ENCODE peak calls at places on chromosomes 7 and 10, in seven cellular contexts. O, I, X, F, U, S and J are unnamed samples.

GRCh38 chr10:60208676-60209269 is 180.9 kb downstream of the ANK3 start:
- DNase-seq in X (no peak), O (no peak), F (peak), S (peak), I (peak), U (no peak), J (no peak)

GRCh38 chr7:39357648-39358047 is 208.6 kb upstream of the YAE1 start:
- DNase-seq in U (no peak), S (no peak), I (no peak), O (no peak), F (no peak), X (no peak), J (no peak)

GRCh38 chr7:55477781-55478374 is 94.4 kb downstream of the VOPP1 start:
- DNase-seq in I (peak), F (no peak), X (peak), S (peak), O (peak), U (no peak), J (no peak)

GRCh38 chr10:13885238-13885990 is 298.6 kb downstream of the PRPF18 start:
- DNase-seq in U (no peak), S (no peak), I (no peak), O (no peak), X (no peak), F (no peak), J (no peak)

GRCh38 chr10:23217471-23217870 is 25.4 kb downstream of the PTF1A start:
- DNase-seq in S (no peak), O (no peak), I (no peak), U (no peak), X (no peak), F (no peak), J (no peak)

GRCh38 chr10:121854809-121855445 is 72.9 kb downstream of the ATE1 start:
- DNase-seq in F (no peak), U (no peak), I (no peak), X (no peak), S (no peak), O (no peak), J (no peak)

GRCh38 chr7:80609732-80610131 is 28.7 kb upstream of the CD36 start:
- DNase-seq in I (no peak), O (no peak), S (no peak), F (no peak), U (no peak), X (no peak), J (no peak)

GRCh38 chr7:142880886-142881505 is 4.5 kb downstream of the TRPV6 start:
- DNase-seq in U (no peak), S (peak), X (peak), F (peak), O (peak), I (peak), J (no peak)

GRCh38 chr10:132415956-132416355 is 19.0 kb downstream of the PWWP2B start:
- DNase-seq in F (no peak), X (no peak), U (no peak), O (no peak), S (no peak), I (no peak), J (no peak)

GRCh38 chr7:21142081-21142480 is 285.8 kb upstream of the SP4 start:
- DNase-seq in I (no peak), F (no peak), U (no peak), O (no peak), X (no peak), S (no peak), J (no peak)

GRCh38 chr10:90885176-90885575 is 13.4 kb downstream of the RPP30 start:
- DNase-seq in S (peak), X (no peak), O (peak), I (peak), F (no peak), U (no peak), J (no peak)

GRCh38 chr7:70886547-70886946 is 245.4 kb upstream of the GALNT17 start:
- DNase-seq in U (no peak), I (no peak), F (no peak), S (no peak), O (no peak), X (no peak), J (no peak)

GRCh38 chr10:69879628-69880257 is 78.0 kb downstream of the COL13A1 start:
- DNase-seq in O (no peak), I (no peak), X (no peak), U (no peak), F (no peak), S (no peak), J (no peak)

GRCh38 chr10:128047337-128047736 is 78.9 kb downstream of the MKI67 start:
- DNase-seq in I (no peak), O (peak), U (peak), X (peak), S (no peak), F (no peak), J (no peak)

GRCh38 chr10:128816726-128817125 is 650.3 kb upstream of the MGMT start:
- DNase-seq in O (no peak), X (no peak), F (no peak), S (no peak), U (no peak), I (no peak), J (no peak)

GRCh38 chr7:122965306-122965705 is 30.2 kb downstream of the TAS2R16 start:
- DNase-seq in U (no peak), I (no peak), S (no peak), X (no peak), O (no peak), F (no peak), J (no peak)

GRCh38 chr10:34641147-34641912 is 173.8 kb downstream of the PARD3 start:
- DNase-seq in O (no peak), X (no peak), U (no peak), S (no peak), F (no peak), I (no peak), J (no peak)

GRCh38 chr7:29639887-29640600 is 76.4 kb downstream of the PRR15 start:
- DNase-seq in U (no peak), F (no peak), O (no peak), X (no peak), I (no peak), S (no peak), J (no peak)

GRCh38 chr7:28041508-28042314 is 138.9 kb downstream of the JAZF1 start:
- DNase-seq in F (no peak), U (no peak), I (peak), X (no peak), S (peak), O (peak), J (no peak)

GRCh38 chr10:132511092-132511491 is 26.5 kb upstream of the INPP5A start:
- DNase-seq in F (no peak), O (no peak), S (no peak), X (no peak), I (no peak), U (peak), J (no peak)

GRCh38 chr7:138449580-138449979 is 10.5 kb upstream of the TRIM24 start:
- DNase-seq in S (no peak), U (no peak), X (no peak), O (no peak), F (no peak), I (no peak), J (no peak)

GRCh38 chr7:99224263-99224947 is 16.5 kb upstream of the KPNA7 start:
- DNase-seq in U (peak), S (peak), O (peak), F (peak), X (peak), I (peak), J (no peak)

GRCh38 chr10:117226813-117227451 is 14.0 kb upstream of the SLC18A2 start:
- DNase-seq in S (peak), X (no peak), I (no peak), O (peak), U (no peak), F (no peak), J (no peak)

GRCh38 chr7:158078161-158078910 is 509.3 kb downstream of the PTPRN2 start:
- DNase-seq in F (no peak), S (no peak), U (no peak), X (peak), I (no peak), O (no peak), J (no peak)

GRCh38 chr10:11087372-11087771 is 69.7 kb downstream of the CELF2 start:
- DNase-seq in X (no peak), F (no peak), I (no peak), S (no peak), O (no peak), U (no peak), J (no peak)

GRCh38 chr10:69875856-69876255 is 74.2 kb downstream of the COL13A1 start:
- DNase-seq in U (no peak), F (no peak), S (no peak), X (no peak), I (no peak), O (no peak), J (no peak)

GRCh38 chr10:88170628-88171027 is 307.2 kb downstream of the PTEN start:
- DNase-seq in F (no peak), X (no peak), U (no peak), I (no peak), O (no peak), S (no peak), J (no peak)

GRCh38 chr10:132395704-132396494 is 1.1 kb upstream of the PWWP2B start:
- DNase-seq in X (peak), S (peak), U (peak), F (no peak), O (no peak), I (peak), J (no peak)

GRCh38 chr7:138006106-138006505 is 4.2 kb upstream of the CREB3L2 start:
- DNase-seq in S (peak), U (no peak), I (no peak), F (no peak), O (no peak), X (no peak), J (no peak)

GRCh38 chr7:23490357-23491131 is 20.3 kb upstream of the IGF2BP3 start:
- DNase-seq in X (no peak), U (peak), O (no peak), I (peak), F (no peak), S (peak), J (no peak)

GRCh38 chr7:20651960-20652544 is 36.6 kb downstream of the ABCB5 start:
- DNase-seq in X (no peak), F (no peak), U (no peak), S (peak), O (peak), I (peak), J (no peak)

DNA sequence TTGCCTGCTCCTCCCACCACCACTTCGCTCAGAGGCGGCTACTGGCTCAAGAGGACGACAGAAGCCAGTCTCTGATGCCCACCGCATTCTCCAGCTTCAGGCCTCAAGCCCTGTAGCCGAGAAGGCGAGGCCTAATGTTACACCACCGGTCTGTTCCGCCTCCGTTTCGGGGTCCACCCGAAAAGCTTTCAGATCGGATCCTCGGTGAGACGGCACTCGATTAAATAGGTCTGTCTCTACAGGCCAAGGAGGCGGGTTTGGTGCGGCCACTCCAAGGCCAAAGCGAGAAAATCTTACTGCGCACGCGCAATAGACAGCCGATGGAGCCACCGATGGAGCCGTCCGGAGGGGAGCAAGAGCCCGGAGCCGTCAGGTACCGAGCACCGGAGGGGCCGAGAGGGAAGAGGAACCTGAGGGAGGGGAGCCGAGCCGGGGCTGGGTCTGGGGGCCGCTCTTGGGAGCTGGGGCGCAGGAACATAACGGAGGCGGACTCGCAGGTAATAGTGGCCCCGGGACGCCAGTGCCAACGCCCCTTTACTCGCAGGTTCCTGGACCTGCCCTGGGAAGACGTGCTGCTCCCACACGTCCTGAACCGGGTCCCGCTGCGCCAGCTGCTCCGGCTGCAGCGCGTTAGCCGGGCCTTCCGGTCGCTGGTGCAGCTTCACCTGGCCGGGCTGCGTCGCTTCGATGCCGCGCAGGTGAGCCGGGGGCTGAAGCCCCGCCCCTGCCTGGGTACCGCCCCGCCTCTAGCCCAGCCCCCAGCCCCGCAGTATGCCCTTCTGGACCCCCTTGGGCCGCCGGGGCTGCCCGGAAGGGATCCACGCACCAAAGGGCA is at the start of gene FBXL15:
- DNase-seq in F (peak), S (peak), O (peak), I (peak), X (peak), U (peak), J (peak)
- TF ChIP-seq CTCF in F (no peak), S (no peak), O (no peak), I (no peak), X (no peak), U (no peak), J (no peak)

GRCh38 chr7:114409750-114410149 is 4.9 kb upstream of the FOXP2 start:
- DNase-seq in S (peak), O (peak), I (peak), X (no peak), F (no peak), U (no peak), J (no peak)

GRCh38 chr7:114402866-114403635 is 11.6 kb upstream of the FOXP2 start:
- DNase-seq in I (no peak), U (no peak), X (no peak), S (no peak), F (no peak), O (no peak), J (no peak)

GRCh38 chr7:114405427-114405826 is 9.2 kb upstream of the FOXP2 start:
- DNase-seq in O (no peak), I (peak), F (no peak), U (no peak), X (no peak), S (no peak), J (no peak)
- TF ChIP-seq CTCF in O (peak), I (peak), F (peak), U (peak), X (no peak), S (peak), J (peak)

GRCh38 chr7:15889501-15889900 is 203.0 kb upstream of the MEOX2 start:
- DNase-seq in U (no peak), I (peak), S (peak), O (peak), F (no peak), X (no peak), J (no peak)
- TF ChIP-seq CTCF in U (peak), I (peak), S (peak), O (peak), F (no peak), X (no peak), J (no peak)

DNA sequence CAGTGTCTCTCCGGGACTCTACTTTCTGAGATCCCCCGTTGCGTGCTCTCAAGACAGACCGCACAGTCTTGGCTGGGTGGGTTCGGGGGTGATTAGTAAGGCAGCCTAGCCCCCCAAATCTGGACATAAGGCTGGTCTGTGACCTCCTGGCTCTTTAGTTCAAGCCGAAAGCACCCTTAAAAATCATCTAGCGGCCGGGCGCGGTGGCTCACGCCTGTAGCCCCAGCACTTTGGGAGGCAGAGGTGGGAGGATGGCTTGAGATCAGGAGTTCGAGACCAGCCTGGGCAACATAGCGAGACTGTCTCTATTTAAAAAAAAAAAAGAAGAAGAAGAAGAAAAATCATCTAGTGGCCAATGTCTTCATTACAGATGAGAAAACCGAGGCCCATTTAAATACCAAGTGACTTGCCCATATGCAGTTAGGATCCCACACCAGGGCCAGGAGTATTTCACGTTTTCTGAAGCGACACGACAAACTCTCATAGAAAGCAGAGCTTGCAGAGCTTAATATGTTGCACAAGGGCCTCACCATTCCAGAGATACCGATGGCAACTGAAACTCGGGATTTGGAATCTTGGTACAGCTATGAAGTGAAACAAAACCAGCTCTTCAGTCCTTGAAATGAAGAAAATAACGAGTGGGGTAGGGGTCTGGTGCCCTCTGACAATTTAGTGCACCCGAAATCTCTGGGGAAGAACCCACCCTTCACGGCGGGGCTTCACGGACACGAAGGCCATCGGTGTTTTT is 696 bp upstream of the HILPDA start:
- DNase-seq in U (no peak), O (peak), F (no peak), S (peak), X (no peak), I (peak), J (no peak)
- TF ChIP-seq CTCF in U (peak), O (peak), F (no peak), S (peak), X (no peak), I (no peak), J (no peak)

GRCh38 chr7:128162666-128163065 is 78.4 kb upstream of the LEP start:
- DNase-seq in O (no peak), I (no peak), X (no peak), S (no peak), U (no peak), F (no peak), J (no peak)

GRCh38 chr7:128165927-128166420 is 75.1 kb upstream of the LEP start:
- DNase-seq in I (no peak), F (no peak), X (no peak), O (no peak), U (no peak), S (no peak), J (no peak)

GRCh38 chr7:128163473-128163872 is 77.6 kb upstream of the LEP start:
- DNase-seq in U (no peak), S (no peak), X (no peak), I (no peak), F (no peak), O (no peak), J (no peak)

GRCh38 chr7:128164955-128165670 is 76.0 kb upstream of the LEP start:
- DNase-seq in X (no peak), F (no peak), S (no peak), O (no peak), I (no peak), U (no peak), J (no peak)

DNA sequence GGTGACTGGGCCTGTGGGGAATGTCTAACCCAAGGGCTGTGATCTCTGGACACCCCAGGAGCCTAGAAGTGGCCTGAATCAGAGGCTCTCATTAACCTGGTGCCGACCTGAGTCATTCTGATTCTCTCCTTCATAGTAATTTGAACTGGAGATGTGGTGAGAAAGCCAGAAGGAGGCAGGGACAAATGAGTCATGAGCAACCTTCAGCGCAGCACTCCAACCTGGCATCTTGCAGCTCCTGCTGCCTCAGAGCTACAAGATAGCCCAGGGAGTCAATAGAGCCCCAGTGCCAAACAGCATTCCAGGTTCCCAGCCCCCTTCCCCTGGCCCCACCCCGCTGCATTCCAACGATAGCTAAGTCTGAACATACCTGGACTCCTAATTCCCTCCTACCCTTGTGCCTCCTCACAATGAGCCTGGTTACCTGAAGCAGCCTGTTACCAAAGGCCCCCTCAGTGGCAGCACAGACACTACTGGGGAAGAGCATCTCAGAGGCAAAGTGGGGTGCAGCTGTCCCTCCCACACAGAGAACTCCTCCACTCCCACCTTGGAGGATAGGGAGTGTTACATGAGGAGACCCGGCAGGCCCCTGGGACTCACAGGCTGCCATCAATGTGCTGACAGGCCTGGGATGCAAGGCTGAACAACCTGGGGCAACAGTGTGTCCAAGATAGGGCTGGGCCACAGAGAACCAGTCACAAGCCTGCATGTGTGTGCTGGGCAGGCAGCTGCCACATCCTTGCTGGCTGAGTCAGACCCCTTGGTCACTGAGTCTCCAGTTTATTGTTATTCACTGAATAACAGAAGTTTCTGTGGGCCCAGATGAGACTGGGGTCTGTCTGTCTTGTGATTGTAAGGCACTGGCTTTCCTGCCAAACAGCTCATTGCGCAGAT is 76.8 kb upstream of the LEP start:
- DNase-seq in I (peak), F (no peak), U (no peak), S (peak), X (peak), O (peak), J (no peak)
- TF ChIP-seq CTCF in I (no peak), F (no peak), U (no peak), S (no peak), X (no peak), O (no peak), J (no peak)

GRCh38 chr10:77070317-77070716 is 567.3 kb downstream of the KCNMA1 start:
- DNase-seq in O (no peak), I (no peak), U (no peak), X (no peak), F (no peak), S (no peak), J (no peak)
- TF ChIP-seq CTCF in O (no peak), I (no peak), U (no peak), X (no peak), F (no peak), S (no peak), J (no peak)

GRCh38 chr7:110870926-110871325 is 220.0 kb upstream of the LRRN3 start:
- DNase-seq in O (no peak), U (no peak), I (no peak), F (no peak), S (no peak), X (no peak), J (no peak)
- TF ChIP-seq CTCF in O (no peak), U (no peak), I (no peak), F (no peak), S (no peak), X (no peak), J (no peak)

GRCh38 chr7:105215182-105215581 is 173.5 kb downstream of the SRPK2 start:
- DNase-seq in O (no peak), U (no peak), F (no peak), I (no peak), S (no peak), X (no peak), J (no peak)
- TF ChIP-seq CTCF in O (no peak), U (no peak), F (no peak), I (no peak), S (no peak), X (no peak), J (no peak)

GRCh38 chr10:103235775-103236174 is 9.9 kb upstream of the RPEL1 start:
- DNase-seq in S (no peak), X (no peak), O (no peak), F (no peak), I (no peak), U (no peak), J (no peak)

GRCh38 chr10:103232772-103233488 is 12.8 kb upstream of the RPEL1 start:
- DNase-seq in F (no peak), O (peak), U (no peak), I (peak), X (no peak), S (peak), J (no peak)

GRCh38 chr10:103241262-103242011 is 4.2 kb upstream of the RPEL1 start:
- DNase-seq in I (peak), S (peak), O (peak), U (peak), F (no peak), X (peak), J (no peak)

GRCh38 chr10:103238506-103239252 is 7.0 kb upstream of the RPEL1 start:
- DNase-seq in F (no peak), I (peak), X (no peak), S (peak), U (peak), O (peak), J (no peak)
- TF ChIP-seq CTCF in F (peak), I (peak), X (no peak), S (peak), U (peak), O (peak), J (peak)

GRCh38 chr7:822692-823276 is 9.5 kb upstream of the SUN1 start:
- DNase-seq in S (no peak), I (no peak), U (no peak), F (no peak), X (no peak), O (no peak), J (no peak)
- TF ChIP-seq CTCF in S (no peak), I (no peak), U (no peak), F (no peak), X (no peak), O (no peak), J (peak)